ENCODE peak calls at places on chromosomes 6 and 20, in four cellular contexts. Z, D, R and J are unnamed samples.

GRCh38 chr20:4973330-4974097 is 27.8 kb downstream of the SLC23A2 start:
- DNase-seq in D (peak; percentile 51), R (no peak), Z (peak; percentile 70), J (no peak)

GRCh38 chr6:138044972-138045371 is 62.2 kb downstream of the PERP start:
- DNase-seq in D (no peak), Z (no peak), R (no peak), J (no peak)

GRCh38 chr6:42236680-42237473 is 19.2 kb upstream of the MRPS10 start:
- DNase-seq in D (no peak), R (no peak), Z (no peak), J (no peak)

GRCh38 chr20:15475483-15475882 is 1097.8 kb downstream of the KIF16B start:
- DNase-seq in Z (no peak), R (no peak), D (peak; percentile 35), J (no peak)

GRCh38 chr20:63782521-63782971 is 43.0 kb downstream of the SLC2A4RG start:
- DNase-seq in R (no peak), Z (no peak), D (no peak), J (no peak)

GRCh38 chr6:14824060-14824834 is 421.6 kb upstream of the JARID2 start:
- DNase-seq in D (no peak), Z (no peak), R (no peak), J (no peak)

GRCh38 chr6:148395583-148396101 is 53.0 kb downstream of the SASH1 start:
- DNase-seq in D (no peak), Z (peak; percentile 76), R (no peak), J (no peak)

GRCh38 chr20:11891081-11891826 is 26.4 kb upstream of the BTBD3 start:
- DNase-seq in Z (peak; percentile 69), R (no peak), D (peak; percentile 50), J (no peak)

GRCh38 chr6:89492025-89492640 is 59.2 kb downstream of the ANKRD6 start:
- DNase-seq in Z (no peak), D (no peak), R (no peak), J (no peak)

GRCh38 chr6:162058281-162058875 is 669.2 kb downstream of the PRKN start:
- DNase-seq in R (no peak), Z (no peak), D (no peak), J (no peak)

GRCh38 chr6:29014729-29015608 is 9.9 kb upstream of the ZNF311 start:
- DNase-seq in Z (no peak), D (no peak), R (no peak), J (no peak)

GRCh38 chr6:74409447-74409846 is 713.4 kb downstream of the CD109 start:
- DNase-seq in D (no peak), R (no peak), Z (no peak), J (no peak)

GRCh38 chr6:141110486-141110885 is 1022.2 kb upstream of the GJE1 start:
- DNase-seq in Z (peak; percentile 66), R (no peak), D (no peak), J (no peak)

GRCh38 chr6:79586548-79586947 is 44.6 kb upstream of the SH3BGRL2 start:
- DNase-seq in Z (no peak), D (no peak), R (no peak), J (no peak)

GRCh38 chr6:30171677-30172471 is 8.5 kb downstream of the TRIM15 start:
- DNase-seq in D (no peak), Z (no peak), R (no peak), J (no peak)

GRCh38 chr6:32369678-32370077 is 2.0 kb downstream of the TSBP1 start:
- DNase-seq in D (no peak), Z (no peak), R (no peak), J (no peak)